ENCODE peak calls at places on chromosomes 4 and X, in eight cellular contexts. Y, X, H, L, P, V, U and Z are unnamed samples.
A peak's percentile ranks its signal among the peaks of the same experiment; 100 is the strongest.

GRCh38 chr4:68927165-68927564 is 24.4 kb downstream of the UGT2A3 start:
- DNase-seq in Y (no peak), X (peak; percentile 80), H (no peak), L (peak; percentile 59), P (no peak), V (no peak), U (no peak), Z (no peak)

GRCh38 chr4:40831462-40831861 is 81.7 kb downstream of the NSUN7 start:
- DNase-seq in Y (no peak), X (no peak), H (no peak), L (no peak), P (peak; percentile 15), V (no peak), U (no peak), Z (no peak)

GRCh38 chr4:138910914-138911336 is 104.7 kb upstream of the NOCT start:
- DNase-seq in Y (peak; percentile 83), X (no peak), H (peak; percentile 87), L (peak; percentile 99), P (peak; percentile 66), V (peak; percentile 23), U (peak; percentile 93), Z (peak; percentile 93)

GRCh38 chrX:95539041-95539440 is 1145.6 kb upstream of the DIAPH2 start:
- DNase-seq in Y (no peak), X (no peak), H (no peak), L (no peak), P (no peak), V (no peak), U (no peak), Z (no peak)

GRCh38 chr4:85030156-85030555 is 63.7 kb upstream of the WDFY3 start:
- DNase-seq in Y (no peak), X (no peak), H (no peak), L (no peak), P (no peak), V (no peak), U (no peak), Z (no peak)

GRCh38 chr4:183552274-183553146 is 47.7 kb downstream of the ING2 start:
- DNase-seq in Y (no peak), X (no peak), H (no peak), L (no peak), P (no peak), V (no peak), U (peak; percentile 11), Z (no peak)

GRCh38 chrX:38260231-38260630 is 39.6 kb upstream of the SRPX start:
- DNase-seq in Y (no peak), X (peak; percentile 46), H (no peak), L (peak; percentile 42), P (no peak), V (no peak), U (peak; percentile 30), Z (peak; percentile 14)

GRCh38 chr4:173538148-173538902 is 8.3 kb upstream of the HAND2 start:
- DNase-seq in Y (peak; percentile 82), X (peak; percentile 71), H (no peak), L (peak; percentile 72), P (peak; percentile 81), V (no peak), U (peak; percentile 70), Z (no peak)

GRCh38 chrX:7132335-7133035 is 15.0 kb upstream of the STS start:
- DNase-seq in Y (peak; percentile 71), X (peak; percentile 65), H (peak; percentile 92), L (peak; percentile 63), P (no peak), V (no peak), U (peak; percentile 76), Z (peak; percentile 86)

GRCh38 chr4:53563824-53564223 is 27.5 kb downstream of the LNX1 start:
- DNase-seq in Y (no peak), X (no peak), H (peak; percentile 95), L (peak; percentile 82), P (no peak), V (no peak), U (peak; percentile 84), Z (peak; percentile 86)

GRCh38 chr4:128287159-128287870 is at the start of gene PGRMC2:
- DNase-seq in Y (no peak), X (no peak), H (no peak), L (peak; percentile 51), P (no peak), V (no peak), U (peak; percentile 68), Z (peak; percentile 24)

GRCh38 chr4:128284317-128284716 is 3.3 kb downstream of the PGRMC2 start:
- DNase-seq in Y (no peak), X (no peak), H (no peak), L (no peak), P (no peak), V (no peak), U (no peak), Z (no peak)

GRCh38 chr4:128283071-128283470 is 4.5 kb downstream of the PGRMC2 start:
- DNase-seq in Y (no peak), X (no peak), H (no peak), L (no peak), P (no peak), V (no peak), U (no peak), Z (no peak)

GRCh38 chr4:128286474-128287158 is 997 bp downstream of the PGRMC2 start:
- DNase-seq in Y (no peak), X (peak; percentile 59), H (peak; percentile 58), L (peak; percentile 65), P (no peak), V (no peak), U (peak; percentile 73), Z (no peak)

DNA sequence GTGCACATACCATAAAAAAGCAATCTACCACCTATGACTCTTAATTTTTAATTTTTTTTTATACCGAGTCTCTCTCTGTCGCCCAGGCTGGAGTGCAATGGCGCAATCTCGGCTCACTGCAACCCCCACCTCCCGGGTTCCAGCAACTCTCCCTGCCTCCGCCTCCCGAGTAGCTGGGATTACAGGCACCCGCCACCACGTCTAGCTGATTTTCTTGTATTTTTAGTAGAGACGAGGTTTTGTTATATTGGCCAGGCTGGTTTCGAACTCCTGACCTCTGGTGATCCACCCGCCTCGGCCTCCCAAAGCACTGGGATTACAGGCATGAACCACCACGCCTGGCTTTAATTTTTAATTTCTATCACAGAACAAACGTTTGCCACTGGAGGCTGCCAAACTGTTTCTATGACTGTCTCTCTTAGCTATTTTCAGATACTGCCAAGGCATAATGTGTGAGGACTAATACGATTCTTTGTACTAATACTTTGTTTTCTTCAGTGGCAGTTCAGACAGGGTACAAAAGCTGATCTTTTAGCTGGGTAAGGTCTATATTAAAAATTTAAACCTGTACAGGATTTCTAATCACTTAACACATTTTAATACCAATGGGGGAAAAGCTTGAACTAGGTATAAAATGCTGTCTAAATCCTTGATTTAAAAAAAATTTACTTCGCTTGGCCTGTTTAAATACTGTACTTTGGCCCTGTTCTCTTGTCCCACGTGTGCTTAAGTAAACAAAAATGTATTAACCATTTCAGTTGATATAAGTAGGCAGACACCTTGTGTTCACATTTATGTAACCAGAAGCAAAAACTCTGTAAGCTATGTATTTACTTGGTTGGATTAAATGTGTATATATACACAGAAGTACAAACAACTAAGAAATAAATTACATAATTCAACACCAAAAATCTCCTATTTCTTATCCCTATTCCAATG is 2.3 kb downstream of the PGRMC2 start:
- DNase-seq in Y (no peak), X (no peak), H (no peak), L (no peak), P (peak; percentile 67), V (no peak), U (peak; percentile 85), Z (no peak)
- H3K27ac ChIP-seq in Y (no peak overlapping the region), X (no peak overlapping the region), H (peak overlapping the region; percentile 88), L (peak overlapping the region; percentile 72), P (no peak overlapping the region), V (peak overlapping the region; percentile 96), U (peak overlapping the region; percentile 85), Z (peak overlapping the region; percentile 92)

DNA sequence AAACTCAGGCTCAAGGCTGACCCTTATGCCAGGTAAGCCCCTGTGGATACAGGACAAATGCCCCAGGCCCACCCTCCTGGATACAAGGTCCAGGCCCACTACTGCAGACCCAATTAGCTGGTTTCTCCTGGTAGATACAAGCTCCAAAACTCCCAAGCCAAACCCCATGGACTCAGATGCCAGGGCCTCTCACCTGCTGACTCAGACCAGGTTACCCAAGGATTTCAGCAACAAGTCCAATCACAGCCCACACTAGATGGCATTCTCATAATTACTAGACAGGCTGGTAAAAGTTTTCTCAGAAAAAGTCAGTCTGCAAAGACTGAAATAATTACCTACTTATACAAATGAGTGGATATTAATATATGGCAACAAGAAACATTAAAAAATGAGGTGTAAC is 87.0 kb downstream of the KLF8 start:
- DNase-seq in Y (no peak), X (no peak), H (peak; percentile 18), L (no peak), P (no peak), V (no peak), U (no peak), Z (no peak)
- H3K4me3 ChIP-seq in Y (no peak overlapping the region), X (no peak overlapping the region), H (no peak overlapping the region), L (no peak overlapping the region), P (no peak overlapping the region), V (no peak overlapping the region), U (no peak overlapping the region), Z (no peak overlapping the region)

GRCh38 chr4:26075588-26075987 is 161.6 kb downstream of the SMIM20 start:
- DNase-seq in Y (no peak), X (no peak), H (peak; percentile 36), L (no peak), P (no peak), V (no peak), U (no peak), Z (no peak)

GRCh38 chr4:26071688-26072087 is 157.7 kb downstream of the SMIM20 start:
- DNase-seq in Y (no peak), X (no peak), H (no peak), L (no peak), P (no peak), V (no peak), U (no peak), Z (no peak)

GRCh38 chr4:26076000-26076587 is 162.1 kb downstream of the SMIM20 start:
- DNase-seq in Y (no peak), X (no peak), H (peak; percentile 62), L (peak; percentile 58), P (no peak), V (no peak), U (peak; percentile 77), Z (no peak)

GRCh38 chr4:26074672-26075071 is 160.7 kb downstream of the SMIM20 start:
- DNase-seq in Y (no peak), X (no peak), H (no peak), L (peak; percentile 13), P (no peak), V (no peak), U (no peak), Z (no peak)

GRCh38 chr4:26073886-26074560 is 160.0 kb downstream of the SMIM20 start:
- DNase-seq in Y (no peak), X (no peak), H (no peak), L (no peak), P (no peak), V (no peak), U (no peak), Z (no peak)
- H3K27ac ChIP-seq in Y (no peak overlapping the region), X (no peak overlapping the region), H (no peak overlapping the region), L (no peak overlapping the region), P (no peak overlapping the region), V (peak overlapping the region; percentile 16), U (no peak overlapping the region), Z (no peak overlapping the region)

DNA sequence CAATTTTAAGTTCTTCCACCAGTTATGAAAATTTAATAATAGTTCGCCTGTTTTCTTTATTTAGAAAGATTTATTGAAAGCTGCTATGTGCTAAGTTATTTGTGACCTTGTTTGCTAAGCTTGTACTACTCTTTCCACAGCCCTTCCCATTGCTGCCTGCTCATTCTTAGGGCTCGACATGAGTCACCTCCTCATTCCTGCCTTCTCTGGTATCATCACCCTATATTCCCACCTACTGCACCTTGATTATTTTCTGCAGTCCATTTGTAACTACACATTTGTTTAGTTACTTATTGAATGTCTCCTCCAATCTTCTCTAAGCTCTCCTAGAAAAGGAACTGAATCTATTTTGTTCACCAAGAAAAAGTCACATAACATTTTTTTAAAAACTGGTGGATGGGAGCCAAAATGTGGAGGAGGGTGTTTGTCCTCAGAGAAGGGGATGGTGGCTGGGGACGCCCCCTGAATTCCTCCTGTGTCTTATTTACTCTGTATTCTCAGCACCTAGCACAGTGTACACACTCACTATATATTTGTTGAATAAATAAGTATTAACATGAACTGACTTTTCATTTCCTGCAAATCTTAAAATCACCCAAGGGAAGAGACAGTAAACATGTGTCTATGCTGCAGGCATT is 3.7 kb upstream of the RAB9A start:
- DNase-seq in Y (no peak), X (no peak), H (peak; percentile 71), L (no peak), P (no peak), V (no peak), U (peak; percentile 66), Z (peak; percentile 9)
- H3K4me3 ChIP-seq in Y (no peak overlapping the region), X (no peak overlapping the region), H (no peak overlapping the region), L (no peak overlapping the region), P (no peak overlapping the region), V (no peak overlapping the region), U (no peak overlapping the region), Z (no peak overlapping the region)